ENCODE peak calls at places on chromosomes 5 and 9, in five cellular contexts. V is heart left ventricle, K is PC-9, Q is pancreas, G is RWPE2. R is an unnamed sample.

GRCh38 chr5:176425138-176425537 is 8.8 kb upstream of the CLTB start:
- DNase-seq in V (no peak), K (peak), Q (no peak), G (no peak), R (no peak)

GRCh38 chr9:91991621-91992435 is 41.8 kb upstream of the ROR2 start:
- DNase-seq in V (no peak), K (no peak), Q (no peak), G (no peak), R (no peak)

GRCh38 chr5:111697881-111698757 is 58.9 kb downstream of the NREP start:
- DNase-seq in V (no peak), K (no peak), Q (no peak), G (no peak), R (no peak)

GRCh38 chr9:133910855-133911514 is 81.1 kb downstream of the VAV2 start:
- DNase-seq in V (no peak), K (no peak), Q (peak), G (no peak), R (no peak)

GRCh38 chr5:93599427-93600146 is 16.6 kb downstream of the NR2F1 start:
- DNase-seq in V (no peak), K (no peak), Q (no peak), G (no peak), R (no peak)

GRCh38 chr9:9498147-9498546 is 1114.7 kb downstream of the PTPRD start:
- DNase-seq in V (no peak), K (no peak), Q (no peak), G (no peak), R (no peak)

GRCh38 chr9:72012642-72013041 is 47.8 kb downstream of the C9orf57 start:
- DNase-seq in V (no peak), K (peak), Q (no peak), G (no peak), R (no peak)

GRCh38 chr9:100466828-100467220 is 6.1 kb upstream of the TMEFF1 start:
- DNase-seq in V (no peak), K (no peak), Q (no peak), G (no peak), R (no peak)

GRCh38 chr9:104923740-104924139 is 4.2 kb downstream of the ABCA1 start:
- DNase-seq in V (no peak), K (no peak), Q (no peak), G (no peak), R (no peak)

GRCh38 chr5:92519717-92520632 is 1061.0 kb downstream of the NR2F1-AS1 start:
- DNase-seq in V (no peak), K (no peak), Q (no peak), G (no peak), R (no peak)

GRCh38 chr5:143454936-143455516 is 51.5 kb upstream of the NR3C1 start:
- DNase-seq in V (no peak), K (no peak), Q (no peak), G (no peak), R (no peak)

GRCh38 chr5:93715776-93716175 is 25.6 kb downstream of the POU5F2 start:
- DNase-seq in V (no peak), K (no peak), Q (no peak), G (no peak), R (no peak)

GRCh38 chr5:150288361-150288760 is 1.2 kb downstream of the CAMK2A start:
- DNase-seq in V (no peak), K (no peak), Q (no peak), G (no peak), R (no peak)

GRCh38 chr9:98315551-98316060 is 60.2 kb upstream of the TBC1D2 start:
- DNase-seq in V (peak), K (peak), Q (peak), G (peak), R (peak)

GRCh38 chr5:128630078-128630575 is 92.1 kb upstream of the FBN2 start:
- DNase-seq in V (no peak), K (no peak), Q (no peak), G (no peak), R (no peak)

GRCh38 chr9:35350827-35351549 is 138.9 kb upstream of the RUSC2 start:
- DNase-seq in V (no peak), K (no peak), Q (no peak), G (no peak), R (no peak)

GRCh38 chr5:73446631-73447233 is 1.8 kb downstream of the FOXD1 start:
- DNase-seq in V (no peak), K (no peak), Q (no peak), G (no peak), R (peak)

GRCh38 chr5:155773680-155774079 is 553.3 kb upstream of the SGCD start:
- DNase-seq in V (no peak), K (no peak), Q (no peak), G (no peak), R (no peak)

GRCh38 chr9:113238859-113239231 is 17.5 kb downstream of the SLC31A1 start:
- DNase-seq in V (no peak), K (no peak), Q (no peak), G (no peak), R (no peak)
- TF ChIP-seq CTCF in V (no peak), K (no peak), Q (no peak), G (no peak), R (no peak)

GRCh38 chr5:179257190-179257741 is 88.0 kb downstream of the ADAMTS2 start:
- DNase-seq in V (peak), K (no peak), Q (no peak), G (peak), R (peak)

GRCh38 chr5:179256229-179257189 is 88.8 kb downstream of the ADAMTS2 start:
- DNase-seq in V (peak), K (no peak), Q (no peak), G (peak), R (no peak)

GRCh38 chr5:179255527-179256228 is 89.6 kb downstream of the ADAMTS2 start:
- DNase-seq in V (no peak), K (no peak), Q (no peak), G (peak), R (peak)

GRCh38 chr5:179253730-179254129 is 91.5 kb downstream of the ADAMTS2 start:
- DNase-seq in V (no peak), K (no peak), Q (no peak), G (peak), R (no peak)

GRCh38 chr5:179254638-179255271 is 90.5 kb downstream of the ADAMTS2 start:
- DNase-seq in V (no peak), K (no peak), Q (no peak), G (peak), R (no peak)
- H3K4me3 ChIP-seq in V (no peak), K (no peak), Q (no peak), G (no peak), R (no peak)

GRCh38 chr5:61353293-61353692 is 21.2 kb downstream of the ZSWIM6 start:
- DNase-seq in V (no peak), K (no peak), Q (no peak), G (no peak), R (no peak)

GRCh38 chr5:61362796-61363364 is 30.8 kb downstream of the ZSWIM6 start:
- DNase-seq in V (no peak), K (no peak), Q (no peak), G (no peak), R (no peak)

GRCh38 chr5:61352612-61353156 is 20.6 kb downstream of the ZSWIM6 start:
- DNase-seq in V (no peak), K (no peak), Q (no peak), G (no peak), R (no peak)

GRCh38 chr5:61354199-61354598 is 22.1 kb downstream of the ZSWIM6 start:
- DNase-seq in V (no peak), K (no peak), Q (no peak), G (no peak), R (no peak)

GRCh38 chr5:61357745-61358144 is 25.7 kb downstream of the ZSWIM6 start:
- DNase-seq in V (no peak), K (no peak), Q (no peak), G (no peak), R (no peak)
- TF ChIP-seq CTCF in V (peak), K (peak), Q (no peak), G (peak), R (peak)

GRCh38 chr5:81194633-81195333 is 38.3 kb upstream of the CKMT2 start:
- DNase-seq in V (peak), K (peak), Q (peak), G (no peak), R (peak)
- H3K4me3 ChIP-seq in V (no peak), K (no peak), Q (no peak), G (no peak), R (peak)

DNA sequence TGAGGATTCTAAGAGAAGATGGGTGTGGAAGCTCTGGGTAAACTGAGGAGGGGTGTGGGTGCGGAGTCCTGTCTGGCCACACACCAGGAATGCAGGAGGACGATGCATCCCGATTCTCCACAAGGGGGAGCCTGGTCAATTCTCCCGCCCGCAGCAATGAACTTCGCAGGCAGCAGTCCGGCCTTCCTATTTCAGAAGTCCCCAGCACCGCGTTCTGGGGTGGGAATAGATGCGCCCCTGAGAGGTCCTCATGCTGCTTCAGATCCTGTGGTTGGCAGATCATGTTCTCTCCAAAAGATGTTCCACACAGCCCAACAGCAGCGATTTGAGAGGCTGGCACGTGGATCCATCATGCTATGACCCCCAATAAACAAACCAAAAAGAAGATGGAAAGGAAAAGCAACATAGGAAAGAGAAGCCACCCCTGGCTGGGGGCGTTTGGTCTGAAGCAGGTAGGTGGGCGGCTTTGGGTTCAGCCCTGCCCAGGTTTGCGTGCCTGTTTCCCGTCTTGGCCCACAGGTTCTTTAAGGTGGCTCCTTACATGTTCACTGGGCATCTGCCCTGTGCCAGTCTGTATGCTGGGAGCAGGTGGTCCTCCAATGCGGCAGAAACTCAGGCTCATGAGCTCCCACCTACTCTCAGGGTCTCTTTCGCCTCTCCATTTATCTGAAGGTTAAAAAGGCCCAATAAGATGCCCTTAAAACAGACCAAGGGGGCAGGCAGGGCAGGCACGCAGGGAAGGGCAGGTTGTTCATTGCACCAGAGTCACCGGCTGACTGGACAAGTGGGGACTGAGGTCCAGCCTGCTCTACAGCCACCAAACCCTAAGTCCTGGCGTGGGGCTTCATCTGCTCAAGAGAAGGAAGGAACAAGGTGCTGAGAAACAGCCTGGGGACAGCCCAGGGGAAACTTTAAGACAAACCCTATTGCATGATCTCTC is 171.6 kb downstream of the PAX5 start:
- DNase-seq in V (no peak), K (no peak), Q (peak), G (no peak), R (no peak)
- TF ChIP-seq CTCF in V (peak), K (peak), Q (peak), G (peak), R (peak)

R was measured in psoas muscle.